ENCODE peak calls at places on chromosomes 13 and 19, in eight cellular contexts. One of them, this sample, is unnamed.

GRCh38 chr19:5697022-5697889 is 7.2 kb downstream of the RPL36 start:
- DNase-seq in tibial nerve: no peak
- DNase-seq in heart left ventricle: no peak
- DNase-seq in esophagus squamous epithelium: no peak
- DNase-seq in IMR-90: no peak
- DNase-seq in uterus: no peak
- DNase-seq in HCT116: no peak
- DNase-seq in A549: no peak
- DNase-seq in this sample: no peak

GRCh38 chr19:28242317-28242927 is 970.5 kb downstream of the UQCRFS1 start:
- DNase-seq in tibial nerve: no peak
- DNase-seq in heart left ventricle: no peak
- DNase-seq in esophagus squamous epithelium: no peak
- DNase-seq in IMR-90: no peak
- DNase-seq in uterus: no peak
- DNase-seq in HCT116: no peak
- DNase-seq in A549: peak; percentile 23
- DNase-seq in this sample: peak; percentile 51

GRCh38 chr13:113907637-113908617 is 44.1 kb upstream of the GAS6 start:
- DNase-seq in tibial nerve: no peak
- DNase-seq in heart left ventricle: no peak
- DNase-seq in esophagus squamous epithelium: no peak
- DNase-seq in IMR-90: peak; percentile 97
- DNase-seq in uterus: peak; percentile 52
- DNase-seq in HCT116: no peak
- DNase-seq in A549: no peak
- DNase-seq in this sample: no peak

GRCh38 chr13:74305876-74306275 is 171.7 kb upstream of the KLF12 start:
- DNase-seq in tibial nerve: no peak
- DNase-seq in heart left ventricle: no peak
- DNase-seq in esophagus squamous epithelium: no peak
- DNase-seq in IMR-90: no peak
- DNase-seq in uterus: no peak
- DNase-seq in HCT116: no peak
- DNase-seq in A549: no peak
- DNase-seq in this sample: no peak

GRCh38 chr19:16325161-16325527 is 518 bp downstream of the KLF2 start:
- DNase-seq in tibial nerve: no peak
- DNase-seq in heart left ventricle: peak; percentile 70
- DNase-seq in esophagus squamous epithelium: no peak
- DNase-seq in IMR-90: no peak
- DNase-seq in uterus: no peak
- DNase-seq in HCT116: no peak
- DNase-seq in A549: no peak
- DNase-seq in this sample: peak; percentile 33

GRCh38 chr19:18853755-18854427 is 22.1 kb downstream of the UPF1 start:
- DNase-seq in tibial nerve: no peak
- DNase-seq in heart left ventricle: no peak
- DNase-seq in esophagus squamous epithelium: no peak
- DNase-seq in IMR-90: no peak
- DNase-seq in uterus: no peak
- DNase-seq in HCT116: no peak
- DNase-seq in A549: no peak
- DNase-seq in this sample: no peak

GRCh38 chr19:16375157-16375935 is 50.7 kb downstream of the KLF2 start:
- DNase-seq in tibial nerve: no peak
- DNase-seq in heart left ventricle: no peak
- DNase-seq in esophagus squamous epithelium: no peak
- DNase-seq in IMR-90: no peak
- DNase-seq in uterus: no peak
- DNase-seq in HCT116: no peak
- DNase-seq in A549: no peak
- DNase-seq in this sample: no peak

GRCh38 chr19:35320285-35320706 is 8.7 kb upstream of the CD22 start:
- DNase-seq in tibial nerve: no peak
- DNase-seq in heart left ventricle: no peak
- DNase-seq in esophagus squamous epithelium: no peak
- DNase-seq in IMR-90: no peak
- DNase-seq in uterus: no peak
- DNase-seq in HCT116: no peak
- DNase-seq in A549: no peak
- DNase-seq in this sample: no peak

GRCh38 chr19:53969366-53969765 is 6.6 kb downstream of the CACNG8 start:
- DNase-seq in tibial nerve: no peak
- DNase-seq in heart left ventricle: no peak
- DNase-seq in esophagus squamous epithelium: no peak
- DNase-seq in IMR-90: no peak
- DNase-seq in uterus: no peak
- DNase-seq in HCT116: no peak
- DNase-seq in A549: no peak
- DNase-seq in this sample: no peak

DNA sequence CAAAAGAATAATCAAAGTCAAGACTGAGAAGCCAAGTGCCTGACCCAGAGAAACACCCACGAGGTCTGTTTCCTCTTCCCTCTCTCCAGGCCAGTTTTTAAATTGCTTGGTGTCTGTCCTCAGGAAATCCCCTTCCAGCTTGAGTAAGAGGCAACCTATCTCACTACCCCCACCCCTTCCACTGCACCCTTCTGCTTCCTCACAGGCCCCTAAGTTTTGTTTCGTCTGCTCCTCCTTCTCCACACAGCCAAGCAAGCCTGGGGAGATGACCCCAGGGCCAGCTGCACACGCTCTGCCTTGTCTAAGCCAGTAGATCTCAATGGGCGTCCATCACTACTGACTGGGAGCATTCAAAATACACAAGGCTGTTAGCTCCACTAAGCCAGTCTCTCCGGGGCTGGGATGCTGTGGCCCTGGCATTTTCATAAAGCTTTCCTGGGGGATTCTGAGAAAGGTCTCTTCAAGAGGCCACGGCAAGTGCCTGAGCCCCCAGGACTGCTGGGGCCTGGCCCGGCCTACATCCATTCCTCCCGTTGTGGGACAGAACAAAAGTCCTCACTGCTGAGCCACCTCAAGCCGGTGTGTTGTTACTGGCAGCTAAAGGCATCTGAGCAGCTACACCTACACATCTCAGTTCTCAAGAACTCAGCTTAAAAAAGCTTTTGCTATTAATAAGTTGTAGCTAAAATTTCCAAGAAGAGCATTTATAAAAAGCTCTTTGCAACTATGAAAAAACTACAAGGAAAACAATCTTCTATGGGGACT is 14.9 kb upstream of the IL4I1 start:
- DNase-seq in tibial nerve: no peak
- DNase-seq in heart left ventricle: no peak
- DNase-seq in esophagus squamous epithelium: no peak
- DNase-seq in IMR-90: peak; percentile 52
- DNase-seq in uterus: no peak
- DNase-seq in HCT116: no peak
- DNase-seq in A549: no peak
- DNase-seq in this sample: no peak
- TF ChIP-seq POLR2A in tibial nerve: no peak
- TF ChIP-seq POLR2A in heart left ventricle: no peak
- TF ChIP-seq POLR2A in esophagus squamous epithelium: no peak
- TF ChIP-seq POLR2A in IMR-90: no peak
- TF ChIP-seq POLR2A in uterus: no peak
- TF ChIP-seq POLR2A in HCT116: no peak
- TF ChIP-seq POLR2A in A549: no peak
- TF ChIP-seq POLR2A in this sample: no peak

DNA sequence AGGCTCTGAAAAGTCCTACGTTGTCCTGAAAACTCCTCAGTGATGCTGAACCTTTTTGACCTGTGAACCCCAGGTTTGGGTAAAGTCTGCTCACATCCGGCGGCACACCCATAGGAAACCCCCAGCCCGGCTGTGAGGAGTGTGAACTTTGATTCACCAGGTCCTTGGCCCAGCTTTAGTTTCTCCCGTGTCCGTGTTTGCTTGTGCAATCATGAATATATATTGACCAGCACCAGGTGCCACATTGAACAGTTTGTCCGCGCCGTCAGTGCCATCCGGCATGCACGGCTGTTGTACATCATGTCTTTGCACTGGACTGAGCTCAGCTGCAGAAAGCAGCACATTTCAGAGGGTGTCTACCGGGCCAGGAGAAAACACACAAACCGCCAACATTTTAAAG is 45.3 kb downstream of the NFIC start:
- DNase-seq in tibial nerve: no peak
- DNase-seq in heart left ventricle: no peak
- DNase-seq in esophagus squamous epithelium: no peak
- DNase-seq in IMR-90: no peak
- DNase-seq in uterus: no peak
- DNase-seq in HCT116: no peak
- DNase-seq in A549: no peak
- DNase-seq in this sample: no peak
- TF ChIP-seq POLR2A in tibial nerve: no peak
- TF ChIP-seq POLR2A in heart left ventricle: no peak
- TF ChIP-seq POLR2A in esophagus squamous epithelium: no peak
- TF ChIP-seq POLR2A in IMR-90: no peak
- TF ChIP-seq POLR2A in uterus: no peak
- TF ChIP-seq POLR2A in HCT116: no peak
- TF ChIP-seq POLR2A in A549: no peak
- TF ChIP-seq POLR2A in this sample: no peak

GRCh38 chr13:26961890-26962615 is 201.5 kb upstream of the GPR12 start:
- DNase-seq in tibial nerve: no peak
- DNase-seq in heart left ventricle: no peak
- DNase-seq in esophagus squamous epithelium: no peak
- DNase-seq in IMR-90: no peak
- DNase-seq in uterus: no peak
- DNase-seq in HCT116: no peak
- DNase-seq in A549: no peak
- DNase-seq in this sample: peak; percentile 34
- TF ChIP-seq POLR2A in tibial nerve: no peak
- TF ChIP-seq POLR2A in heart left ventricle: no peak
- TF ChIP-seq POLR2A in esophagus squamous epithelium: no peak
- TF ChIP-seq POLR2A in IMR-90: no peak
- TF ChIP-seq POLR2A in uterus: no peak
- TF ChIP-seq POLR2A in HCT116: no peak
- TF ChIP-seq POLR2A in A549: no peak
- TF ChIP-seq POLR2A in this sample: no peak

GRCh38 chr19:50791594-50792245 is 1.5 kb downstream of the ACP4 start:
- DNase-seq in tibial nerve: no peak
- DNase-seq in heart left ventricle: no peak
- DNase-seq in esophagus squamous epithelium: no peak
- DNase-seq in IMR-90: no peak
- DNase-seq in uterus: no peak
- DNase-seq in HCT116: no peak
- DNase-seq in A549: no peak
- DNase-seq in this sample: no peak

GRCh38 chr19:50790898-50791562 is 815 bp downstream of the ACP4 start:
- DNase-seq in tibial nerve: no peak
- DNase-seq in heart left ventricle: no peak
- DNase-seq in esophagus squamous epithelium: no peak
- DNase-seq in IMR-90: no peak
- DNase-seq in uterus: no peak
- DNase-seq in HCT116: no peak
- DNase-seq in A549: no peak
- DNase-seq in this sample: no peak

GRCh38 chr19:50792246-50792851 is 2.1 kb downstream of the ACP4 start:
- DNase-seq in tibial nerve: no peak
- DNase-seq in heart left ventricle: no peak
- DNase-seq in esophagus squamous epithelium: no peak
- DNase-seq in IMR-90: no peak
- DNase-seq in uterus: no peak
- DNase-seq in HCT116: no peak
- DNase-seq in A549: no peak
- DNase-seq in this sample: no peak

GRCh38 chr19:50792852-50793250 is 2.6 kb downstream of the ACP4 start:
- DNase-seq in tibial nerve: no peak
- DNase-seq in heart left ventricle: no peak
- DNase-seq in esophagus squamous epithelium: no peak
- DNase-seq in IMR-90: no peak
- DNase-seq in uterus: no peak
- DNase-seq in HCT116: no peak
- DNase-seq in A549: no peak
- DNase-seq in this sample: no peak

GRCh38 chr19:50790365-50790825 is at the start of gene ACP4:
- DNase-seq in tibial nerve: no peak
- DNase-seq in heart left ventricle: no peak
- DNase-seq in esophagus squamous epithelium: no peak
- DNase-seq in IMR-90: no peak
- DNase-seq in uterus: no peak
- DNase-seq in HCT116: no peak
- DNase-seq in A549: no peak
- DNase-seq in this sample: no peak
- TF ChIP-seq POLR2A in tibial nerve: no peak
- TF ChIP-seq POLR2A in heart left ventricle: no peak
- TF ChIP-seq POLR2A in esophagus squamous epithelium: no peak
- TF ChIP-seq POLR2A in IMR-90: no peak
- TF ChIP-seq POLR2A in uterus: no peak
- TF ChIP-seq POLR2A in HCT116: no peak
- TF ChIP-seq POLR2A in A549: no peak
- TF ChIP-seq POLR2A in this sample: no peak

DNA sequence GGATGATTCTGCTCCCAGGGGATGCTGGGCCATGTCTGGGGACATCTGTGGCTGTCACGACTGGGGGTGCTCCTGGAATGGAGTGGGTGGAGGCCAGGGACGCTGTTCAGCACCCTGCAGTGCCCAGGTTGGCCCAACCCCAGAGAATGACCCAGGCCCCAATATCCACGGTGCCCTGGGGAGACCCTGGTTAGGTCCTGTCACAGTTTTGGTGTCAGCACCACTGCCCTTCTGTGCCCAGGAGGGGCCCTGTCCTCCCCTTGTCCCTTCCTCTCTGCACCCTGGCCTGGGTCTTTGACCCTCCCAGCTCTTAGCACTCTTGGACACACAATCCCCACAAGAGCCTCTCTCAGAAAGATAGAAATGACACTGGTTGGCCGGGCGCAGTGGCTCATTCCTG is 85.3 kb downstream of the GADD45B start:
- DNase-seq in tibial nerve: no peak
- DNase-seq in heart left ventricle: no peak
- DNase-seq in esophagus squamous epithelium: no peak
- DNase-seq in IMR-90: no peak
- DNase-seq in uterus: no peak
- DNase-seq in HCT116: no peak
- DNase-seq in A549: no peak
- DNase-seq in this sample: no peak
- TF ChIP-seq POLR2A in tibial nerve: no peak
- TF ChIP-seq POLR2A in heart left ventricle: no peak
- TF ChIP-seq POLR2A in esophagus squamous epithelium: no peak
- TF ChIP-seq POLR2A in IMR-90: no peak
- TF ChIP-seq POLR2A in uterus: no peak
- TF ChIP-seq POLR2A in HCT116: no peak
- TF ChIP-seq POLR2A in A549: no peak
- TF ChIP-seq POLR2A in this sample: no peak

GRCh38 chr13:102376314-102376713 is 25.5 kb downstream of the FGF14 start:
- DNase-seq in tibial nerve: no peak
- DNase-seq in heart left ventricle: no peak
- DNase-seq in esophagus squamous epithelium: no peak
- DNase-seq in IMR-90: no peak
- DNase-seq in uterus: no peak
- DNase-seq in HCT116: no peak
- DNase-seq in A549: no peak
- DNase-seq in this sample: no peak

GRCh38 chr13:102374233-102374632 is 27.6 kb downstream of the FGF14 start:
- DNase-seq in tibial nerve: no peak
- DNase-seq in heart left ventricle: no peak
- DNase-seq in esophagus squamous epithelium: no peak
- DNase-seq in IMR-90: no peak
- DNase-seq in uterus: no peak
- DNase-seq in HCT116: no peak
- DNase-seq in A549: no peak
- DNase-seq in this sample: no peak

GRCh38 chr13:102374726-102375125 is 27.1 kb downstream of the FGF14 start:
- DNase-seq in tibial nerve: no peak
- DNase-seq in heart left ventricle: no peak
- DNase-seq in esophagus squamous epithelium: no peak
- DNase-seq in IMR-90: no peak
- DNase-seq in uterus: no peak
- DNase-seq in HCT116: no peak
- DNase-seq in A549: no peak
- DNase-seq in this sample: no peak

GRCh38 chr13:102380012-102380411 is 21.8 kb downstream of the FGF14 start:
- DNase-seq in tibial nerve: no peak
- DNase-seq in heart left ventricle: no peak
- DNase-seq in esophagus squamous epithelium: no peak
- DNase-seq in IMR-90: no peak
- DNase-seq in uterus: no peak
- DNase-seq in HCT116: no peak
- DNase-seq in A549: no peak
- DNase-seq in this sample: no peak
- TF ChIP-seq POLR2A in tibial nerve: no peak
- TF ChIP-seq POLR2A in heart left ventricle: no peak
- TF ChIP-seq POLR2A in esophagus squamous epithelium: no peak
- TF ChIP-seq POLR2A in IMR-90: no peak
- TF ChIP-seq POLR2A in uterus: no peak
- TF ChIP-seq POLR2A in HCT116: no peak
- TF ChIP-seq POLR2A in A549: no peak
- TF ChIP-seq POLR2A in this sample: no peak